ENCODE peak calls at places on chromosome 6, in five cellular contexts. K is stomach, S is SK-N-SH, P is transverse colon, I is H1. E is an unnamed sample.
A peak's percentile ranks its signal among the peaks of the same experiment; 100 is the strongest.

GRCh38 chr6:147508073-147508870 is at the start of gene SAMD5:
- DNase-seq in I (peak; percentile 74), K (peak; percentile 65), P (peak; percentile 74), S (peak; percentile 53), E (peak; percentile 70)

GRCh38 chr6:154705471-154706113 is 27.6 kb upstream of the SCAF8 start:
- DNase-seq in I (no peak), K (no peak), S (no peak), P (no peak), E (no peak)

GRCh38 chr6:106113256-106113954 is 27.3 kb downstream of the PRDM1 start:
- DNase-seq in I (no peak), K (no peak), S (no peak), P (no peak), E (no peak)

GRCh38 chr6:28081486-28081751 is 1.1 kb downstream of the ZNF165 start:
- DNase-seq in K (no peak), S (no peak), P (peak; percentile 20), I (no peak), E (no peak)

GRCh38 chr6:26251354-26252081 is 113.5 kb upstream of the BTN3A2 start:
- DNase-seq in K (peak; percentile 57), P (peak; percentile 82), S (peak; percentile 69), I (peak; percentile 86), E (no peak)

GRCh38 chr6:158257781-158258180 is 54.5 kb upstream of the TULP4 start:
- DNase-seq in I (no peak), K (no peak), P (peak; percentile 19), S (no peak), E (no peak)

GRCh38 chr6:111985202-111985731 is 68.6 kb upstream of the CCN6 start:
- DNase-seq in K (no peak), S (no peak), I (no peak), P (no peak), E (no peak)

GRCh38 chr6:132746049-132746448 is 11.7 kb downstream of the VNN2 start:
- DNase-seq in K (no peak), S (no peak), I (no peak), P (no peak), E (no peak)

GRCh38 chr6:137016366-137016765 is 28.4 kb downstream of the IL20RA start:
- DNase-seq in I (no peak), S (no peak), K (no peak), P (no peak), E (no peak)

GRCh38 chr6:13522639-13523038 is 35.2 kb upstream of the GFOD1 start:
- DNase-seq in S (no peak), I (no peak), K (no peak), P (no peak), E (no peak)

GRCh38 chr6:106087548-106088325 is 1.6 kb downstream of the PRDM1 start:
- DNase-seq in S (no peak), I (no peak), K (no peak), P (peak; percentile 28), E (no peak)

GRCh38 chr6:109053285-109053684 is 41.4 kb downstream of the SESN1 start:
- DNase-seq in S (no peak), P (no peak), I (no peak), K (no peak), E (no peak)

GRCh38 chr6:160379464-160379863 is 31.3 kb downstream of the SLC22A3 start:
- DNase-seq in S (no peak), I (no peak), K (no peak), P (no peak), E (no peak)

GRCh38 chr6:151015320-151015719 is 149.8 kb downstream of the MTHFD1L start:
- DNase-seq in K (no peak), P (no peak), S (no peak), I (no peak), E (no peak)

DNA sequence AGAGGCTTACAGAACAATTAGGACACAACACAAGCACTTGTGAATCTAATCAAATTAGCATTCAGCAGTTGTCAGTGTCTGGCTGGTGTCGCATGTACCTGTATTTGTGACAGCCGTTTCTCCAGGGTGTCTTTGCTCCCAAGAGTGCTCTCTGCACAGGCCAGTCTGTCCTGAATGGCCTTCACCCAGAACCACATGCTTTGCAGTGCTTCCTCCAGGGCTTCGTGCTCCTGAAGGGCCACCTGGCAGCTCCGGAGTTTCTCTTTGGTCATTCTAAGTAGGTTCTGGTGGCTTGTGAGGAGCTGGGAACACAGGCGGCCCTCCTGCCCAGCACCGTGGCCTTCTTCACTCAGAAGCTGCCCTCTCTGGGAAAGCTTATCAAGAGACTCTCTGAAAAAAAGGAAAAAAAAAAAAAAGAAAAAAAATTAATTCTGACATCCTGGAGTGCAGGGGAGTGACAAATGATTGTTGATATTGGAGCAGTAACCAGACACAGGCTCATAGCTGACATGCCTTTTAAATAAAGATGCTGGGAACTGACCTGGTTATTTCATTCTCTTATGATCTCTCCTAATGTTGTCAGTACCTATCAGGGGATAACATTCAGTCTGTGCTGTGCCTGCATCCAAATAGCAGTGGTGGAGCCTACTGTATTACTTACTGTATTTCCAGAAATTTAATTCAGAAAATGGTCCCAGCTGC is 245.8 kb downstream of the SYNE1 start:
- DNase-seq in P (no peak), S (no peak), I (no peak), K (no peak), E (no peak)
- TF ChIP-seq POLR2AphosphoS5 in P (no peak), S (no peak), I (no peak), K (no peak), E (no peak)

GRCh38 chr6:41729624-41730023 is 5.8 kb downstream of the TFEB start:
- DNase-seq in S (no peak), K (no peak), P (no peak), I (no peak), E (no peak)
- H3K9me3 ChIP-seq in S (no peaks in the 10 kb centered on the region), K (no peaks in the 10 kb centered on the region), P (no peaks in the 10 kb centered on the region), I (no peaks in the 10 kb centered on the region), E (no peaks in the 10 kb centered on the region)

GRCh38 chr6:14647311-14647710 is 529.7 kb downstream of the CD83 start:
- DNase-seq in S (no peak), K (no peak), I (no peak), P (no peak), E (peak; percentile 87)
- TF ChIP-seq EP300 in S (no peak), K (no peak), I (no peak), P (peak; percentile 57), E (no peak)

GRCh38 chr6:98323605-98324004 is 510.8 kb upstream of the POU3F2 start:
- DNase-seq in K (no peak), S (no peak), I (no peak), P (no peak), E (no peak)

GRCh38 chr6:98325366-98325765 is 509.0 kb upstream of the POU3F2 start:
- DNase-seq in K (no peak), S (no peak), P (no peak), I (no peak), E (no peak)

DNA sequence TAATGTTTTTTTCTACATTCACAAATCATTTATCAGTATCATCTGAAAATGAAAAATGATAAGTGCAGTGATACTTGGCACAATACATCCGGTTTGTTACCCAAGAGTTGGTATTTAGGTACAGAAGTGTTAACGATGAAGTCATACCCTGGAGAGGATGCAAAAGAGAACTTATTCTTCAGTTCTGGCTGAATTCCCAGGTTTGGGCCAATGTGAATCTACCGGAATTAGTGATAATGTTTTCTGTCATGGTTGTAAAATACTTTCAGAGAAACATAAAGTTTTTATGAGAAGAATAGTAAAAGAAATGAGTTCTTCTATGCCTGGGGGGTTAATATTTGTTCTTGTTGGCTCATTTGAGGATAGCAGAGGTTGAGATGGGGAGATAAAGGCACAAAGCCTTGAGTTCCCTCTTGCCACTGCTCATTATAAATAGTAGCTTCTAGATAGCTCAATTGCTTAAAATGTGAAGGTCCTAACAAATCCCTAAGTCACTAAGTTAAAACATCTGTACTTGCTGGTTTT is 509.9 kb upstream of the POU3F2 start:
- DNase-seq in S (no peak), K (no peak), I (no peak), P (no peak), E (no peak)
- TF ChIP-seq POLR2AphosphoS5 in S (no peak), K (no peak), I (no peak), P (no peak), E (no peak)

DNA sequence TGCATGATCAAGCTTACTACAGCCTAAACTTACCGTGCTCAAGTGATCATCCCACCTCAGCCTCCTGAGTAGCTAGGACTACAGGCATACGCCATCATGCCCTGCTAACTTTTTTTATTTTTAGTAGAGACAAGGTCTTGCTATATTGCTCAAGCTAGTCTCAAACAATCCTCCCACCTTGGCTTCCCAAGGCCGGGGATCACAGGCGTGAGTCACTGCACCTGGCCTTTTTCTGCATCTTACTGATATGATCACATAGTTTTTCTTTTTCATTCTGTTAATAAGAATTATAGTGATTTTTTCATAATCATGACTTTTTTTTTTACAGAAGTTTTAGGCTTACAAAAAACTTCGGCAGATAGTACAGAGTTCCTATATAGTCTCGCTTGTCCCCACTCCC is 93.2 kb downstream of the KIF13A start:
- DNase-seq in K (no peak), P (no peak), S (no peak), I (no peak), E (no peak)
- H3K9me3 ChIP-seq in K (peaks cover 4% of the 10 kb centered on the region), P (peaks cover 15% of the 10 kb centered on the region), S (peaks cover 33% of the 10 kb centered on the region), I (peaks cover 17% of the 10 kb centered on the region), E (peaks cover 3% of the 10 kb centered on the region)

DNA sequence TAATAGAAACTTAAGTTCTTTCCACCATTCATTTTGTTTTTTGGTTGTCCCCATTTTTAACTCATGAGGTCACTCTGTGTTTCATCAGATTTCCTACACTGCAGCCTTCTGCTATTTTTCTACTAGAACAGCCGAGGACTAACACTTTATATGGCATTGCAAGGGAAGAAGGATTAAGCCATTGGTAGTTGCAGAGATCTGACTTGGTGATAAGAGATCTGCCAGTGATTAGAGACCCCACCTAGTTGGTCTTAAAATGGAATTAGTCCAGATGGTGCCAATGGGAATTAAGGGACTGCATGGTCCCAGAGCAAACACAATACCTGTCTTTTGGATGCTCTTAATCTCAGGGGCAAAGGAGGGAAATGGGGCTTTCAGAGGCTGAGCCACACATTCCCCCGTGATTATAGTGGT is 125.5 kb upstream of the TMEM170B start:
- DNase-seq in P (no peak), S (no peak), I (no peak), K (no peak), E (no peak)
- TF ChIP-seq EP300 in P (no peak), S (no peak), I (no peak), K (no peak), E (no peak)

GRCh38 chr6:84052204-84052882 is 18.8 kb downstream of the MRAP2 start:
- DNase-seq in S (peak; percentile 52), I (peak; percentile 64), P (no peak), K (no peak), E (no peak)
- TF ChIP-seq POLR2AphosphoS5 in S (no peak), I (no peak), P (no peak), K (no peak), E (no peak)

DNA sequence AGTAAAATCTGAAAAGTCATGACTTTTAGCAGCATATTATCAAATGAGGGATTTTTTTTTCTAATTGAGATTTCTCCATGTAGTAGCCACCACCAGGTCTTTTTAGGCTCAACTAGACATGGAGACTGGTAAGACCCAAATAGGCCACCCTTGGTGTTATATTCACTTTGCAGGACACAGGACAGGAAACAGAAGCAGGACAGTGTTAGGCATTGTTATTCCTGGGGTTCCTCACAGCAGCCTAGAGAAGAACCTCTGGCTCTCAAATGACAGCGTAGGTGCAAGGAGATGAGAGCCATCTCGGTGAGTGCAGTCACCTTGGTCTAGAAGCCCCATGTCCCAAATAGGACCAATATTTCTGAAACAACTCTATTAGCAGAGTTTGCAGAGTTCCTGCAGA is 19.2 kb upstream of the PBOV1 start:
- DNase-seq in K (no peak), I (no peak), S (no peak), P (no peak), E (no peak)
- H3K9me3 ChIP-seq in K (no peaks in the 10 kb centered on the region), I (no peaks in the 10 kb centered on the region), S (no peaks in the 10 kb centered on the region), P (no peaks in the 10 kb centered on the region), E (no peaks in the 10 kb centered on the region)

E was measured in sigmoid colon.